ENCODE peak calls at places on chromosomes 7 and 10, in four cellular contexts. X is brain microvascular endothelial cell, E is suprapubic skin, O is PC-9. V is an unnamed sample.

GRCh38 chr10:101653536-101653935 is 41.4 kb downstream of the FBXW4 start:
- DNase-seq in O (no peak), X (no peak), E (no peak), V (no peak)

GRCh38 chr7:151845412-151846205 is 31.3 kb downstream of the PRKAG2 start:
- DNase-seq in E (no peak), O (no peak), X (no peak), V (no peak)

GRCh38 chr10:114166053-114166452 is 8.0 kb downstream of the CCDC186 start:
- DNase-seq in O (peak), E (no peak), X (no peak), V (peak)

GRCh38 chr10:11515596-11516418 is 95.6 kb downstream of the USP6NL start:
- DNase-seq in E (no peak), X (peak), O (no peak), V (peak)

GRCh38 chr10:34628174-34628802 is 186.8 kb downstream of the PARD3 start:
- DNase-seq in O (no peak), X (peak), E (no peak), V (peak)

GRCh38 chr10:118501637-118502440 is 93.6 kb downstream of the PRLHR start:
- DNase-seq in O (peak), X (peak), E (no peak), V (peak)

GRCh38 chr7:36659638-36660341 is 64.5 kb downstream of the AOAH start:
- DNase-seq in X (no peak), O (no peak), E (no peak), V (no peak)

GRCh38 chr10:74542077-74542476 is 284.3 kb upstream of the KAT6B start:
- DNase-seq in X (peak), O (no peak), E (no peak), V (peak)

GRCh38 chr7:75854233-75854632 is 24.6 kb upstream of the RHBDD2 start:
- DNase-seq in X (peak), O (no peak), E (no peak), V (peak)

GRCh38 chr7:44107961-44108767 is 4.0 kb downstream of the AEBP1 start:
- DNase-seq in E (no peak), O (no peak), X (no peak), V (no peak)

GRCh38 chr7:95684037-95684436 is 87.7 kb upstream of the PDK4 start:
- DNase-seq in X (peak), O (peak), E (no peak), V (no peak)

GRCh38 chr7:137904826-137905225 is 58.1 kb upstream of the DGKI start:
- DNase-seq in E (no peak), O (no peak), X (no peak), V (peak)

GRCh38 chr10:76311752-76312699 is 880.6 kb downstream of the LRMDA start:
- DNase-seq in E (no peak), O (no peak), X (no peak), V (no peak)

GRCh38 chr10:11832042-11832441 is 8.9 kb downstream of the PROSER2 start:
- DNase-seq in O (no peak), X (no peak), E (no peak), V (no peak)

GRCh38 chr7:91194841-91195240 is 69.4 kb upstream of the FZD1 start:
- DNase-seq in O (no peak), E (no peak), X (no peak), V (no peak)

GRCh38 chr10:119597405-119598186 is 832 bp upstream of the TIAL1 start:
- DNase-seq in E (no peak), X (no peak), O (no peak), V (no peak)

GRCh38 chr7:81534446-81534845 is 235.4 kb downstream of the HGF start:
- DNase-seq in X (no peak), E (no peak), O (no peak), V (no peak)

GRCh38 chr10:49752584-49752983 is 9.5 kb downstream of the OGDHL start:
- DNase-seq in O (no peak), E (no peak), X (no peak), V (no peak)

GRCh38 chr7:29042893-29043292 is 84.8 kb upstream of the TRIL start:
- DNase-seq in X (no peak), O (no peak), E (no peak), V (peak)

GRCh38 chr10:94429049-94429707 is 26.8 kb downstream of the TBC1D12 start:
- DNase-seq in O (no peak), E (no peak), X (no peak), V (peak)

GRCh38 chr7:47458486-47458885 is 123.4 kb downstream of the TNS3 start:
- DNase-seq in O (no peak), E (no peak), X (no peak), V (no peak)

GRCh38 chr7:105036217-105037168 is 22.5 kb downstream of the KMT2E start:
- DNase-seq in O (no peak), E (no peak), X (no peak), V (no peak)

GRCh38 chr7:135578569-135578968 is 20.9 kb downstream of the NUP205 start:
- DNase-seq in X (no peak), O (no peak), E (no peak), V (no peak)

GRCh38 chr10:1612910-1613309 is 124.4 kb downstream of the ADARB2 start:
- DNase-seq in O (no peak), E (no peak), X (no peak), V (no peak)

GRCh38 chr7:102080371-102081243 is 206.1 kb upstream of the SH2B2 start:
- DNase-seq in X (no peak), O (no peak), E (no peak), V (no peak)

GRCh38 chr10:97175586-97175985 is 10.2 kb downstream of the SLIT1 start:
- DNase-seq in E (no peak), O (no peak), X (no peak), V (no peak)

GRCh38 chr10:33301097-33301789 is 33.2 kb downstream of the NRP1 start:
- DNase-seq in E (no peak), O (no peak), X (no peak), V (no peak)

GRCh38 chr7:75737856-75738603 is 711 bp downstream of the HIP1 start:
- DNase-seq in X (no peak), E (peak), O (no peak), V (no peak)

DNA sequence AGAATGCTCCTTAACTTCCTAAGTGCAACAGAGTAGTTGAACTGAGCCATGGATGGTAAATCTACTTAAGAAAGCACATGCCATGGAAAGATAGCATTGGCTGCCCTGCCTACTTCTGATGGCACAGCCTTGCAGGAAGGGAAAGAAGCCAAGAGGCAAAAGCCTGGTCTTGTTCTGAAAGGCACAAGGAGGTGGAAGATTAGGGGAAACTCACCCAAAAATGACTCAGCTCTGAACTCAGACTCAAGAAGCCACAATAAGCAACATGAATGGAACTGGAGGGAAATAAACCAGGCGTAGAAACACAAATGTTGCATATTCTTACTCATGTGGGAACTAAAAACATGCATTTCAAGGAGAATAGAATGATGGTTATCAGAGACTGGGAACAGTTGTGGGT is 20.8 kb upstream of the ALOX5 start:
- DNase-seq in E (no peak), O (no peak), X (no peak), V (no peak)
- H3K27ac ChIP-seq in E (no peak), O (no peak), X (no peak), V (no peak)

GRCh38 chr10:5461201-5461585 is 38.2 kb downstream of the CALML5 start:
- DNase-seq in X (no peak), E (no peak), O (no peak), V (no peak)

GRCh38 chr10:5461914-5462840 is 37.2 kb downstream of the CALML5 start:
- DNase-seq in O (no peak), X (peak), E (no peak), V (peak)

GRCh38 chr10:5460468-5461200 is 38.7 kb downstream of the CALML5 start:
- DNase-seq in E (no peak), O (no peak), X (no peak), V (no peak)

GRCh38 chr10:5464521-5464920 is 34.8 kb downstream of the CALML5 start:
- DNase-seq in X (no peak), O (no peak), E (no peak), V (no peak)

DNA sequence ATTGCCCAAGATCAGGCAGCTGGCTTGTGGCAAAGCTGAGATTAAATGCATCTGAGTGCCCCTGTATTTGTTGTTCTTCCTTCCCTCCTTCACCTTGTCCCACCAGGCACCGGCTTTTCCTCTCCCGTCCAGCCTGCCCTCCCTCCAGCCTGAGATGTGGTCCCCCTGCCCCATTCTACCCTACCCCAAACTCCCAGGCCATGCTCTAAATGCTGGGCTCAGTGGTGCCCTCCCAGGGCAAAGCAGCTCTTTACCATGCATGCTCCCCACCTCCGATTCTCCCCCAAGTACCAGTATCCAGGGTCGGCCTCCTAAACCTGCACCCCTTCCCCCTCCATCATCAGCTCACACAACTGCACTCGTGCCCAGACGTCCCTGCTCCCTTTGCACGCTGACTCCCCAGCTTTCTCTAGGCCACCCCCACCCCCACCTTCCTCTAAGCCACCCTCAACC is 36.5 kb downstream of the CALML5 start:
- DNase-seq in O (no peak), X (no peak), E (no peak), V (no peak)
- H3K27ac ChIP-seq in O (no peak), X (no peak), E (no peak), V (no peak)

GRCh38 chr7:2504128-2504817 is 15.3 kb upstream of the LFNG start:
- DNase-seq in E (no peak), X (no peak), O (no peak), V (no peak)

GRCh38 chr7:2500701-2501100 is 18.9 kb upstream of the LFNG start:
- DNase-seq in O (no peak), X (no peak), E (no peak), V (no peak)

GRCh38 chr7:2503056-2503941 is 16.3 kb upstream of the LFNG start:
- DNase-seq in O (no peak), E (no peak), X (no peak), V (no peak)

GRCh38 chr7:2502647-2502966 is 17.0 kb upstream of the LFNG start:
- DNase-seq in O (no peak), E (no peak), X (no peak), V (no peak)

DNA sequence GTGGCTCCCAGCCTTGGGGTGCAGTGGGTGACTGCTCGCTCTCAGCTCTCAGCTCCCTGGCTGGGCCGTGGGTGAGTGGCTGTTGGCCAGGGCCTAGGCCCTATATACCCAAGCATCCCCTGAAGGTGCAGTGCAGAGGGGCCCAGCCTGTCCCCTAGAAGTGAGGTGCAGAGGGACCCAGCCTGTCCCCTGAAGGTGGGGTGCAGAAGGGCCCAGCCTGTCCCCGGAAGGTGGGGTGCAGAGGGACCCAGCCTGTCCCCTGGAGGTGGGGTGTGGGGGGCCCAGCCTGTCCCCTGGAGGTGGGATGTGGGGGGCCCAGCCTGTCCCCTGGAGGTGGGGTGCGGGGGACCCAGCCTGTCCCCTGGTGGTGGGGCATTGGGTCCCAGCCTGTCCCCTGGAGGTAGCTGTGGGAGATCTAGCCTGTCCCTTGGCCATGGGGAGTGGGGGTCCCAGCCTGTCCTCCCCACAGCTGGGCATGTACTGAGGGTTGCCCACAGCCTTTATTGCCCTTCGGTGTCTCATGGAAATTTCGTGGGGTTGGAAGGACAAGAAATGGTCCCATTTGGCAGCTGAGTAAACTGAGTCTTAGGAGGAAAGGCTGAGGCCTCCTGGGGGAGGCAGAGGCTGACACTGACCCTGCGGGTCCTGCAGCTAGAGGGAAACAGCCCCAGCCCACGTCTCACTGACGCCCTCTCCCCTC is 17.5 kb upstream of the LFNG start:
- DNase-seq in O (no peak), E (no peak), X (no peak), V (no peak)
- H3K27ac ChIP-seq in O (no peak), E (no peak), X (no peak), V (no peak)

DNA sequence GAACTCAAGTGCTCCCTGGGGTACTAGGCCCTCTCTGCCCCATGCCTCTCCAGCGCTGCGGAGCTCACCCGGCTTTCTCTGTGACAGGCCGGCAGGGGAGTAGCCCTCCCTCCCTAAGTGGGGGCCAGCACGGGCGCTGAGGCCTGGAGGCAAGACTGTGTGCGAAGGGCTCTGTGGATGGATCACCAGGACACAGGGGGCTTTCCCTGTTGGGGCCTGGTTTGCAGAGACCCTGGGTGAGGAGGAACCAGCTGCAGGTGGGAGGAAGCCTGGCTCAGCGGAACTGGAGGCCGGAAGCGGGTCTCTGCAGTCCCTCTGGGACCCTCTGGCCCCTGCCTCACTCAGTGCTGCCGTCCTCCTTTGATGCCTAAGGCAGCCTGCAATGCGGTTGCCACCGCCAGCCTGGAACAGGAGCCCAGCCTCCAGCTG is 106.0 kb downstream of the CYTH3 start:
- DNase-seq in O (no peak), E (no peak), X (no peak), V (no peak)
- H3K27ac ChIP-seq in O (no peak), E (no peak), X (no peak), V (no peak)